ENCODE peak calls at places on chromosomes 5 and 9, in nine cellular contexts. N is NT2/D1; K is nucleus accumbens; T is A172; F is sigmoid colon; P is BJ; X is activated naive CD8-positive, alpha-beta T cell treated with anti-CD3 and anti-CD28 coated beads, Interleukin-2, amount 50 U/mL, for 24 hours; E is NCI-H187 treated with DMSO at 0.1 percent for 48 hours; G is CD8-positive, alpha-beta T cell. Z is an unnamed sample.

GRCh38 chr5:90386099-90386710 is 23.4 kb downstream of the CETN3 start:
- DNase-seq in N (no peak), K (no peak), T (peak), F (no peak), P (peak), X (no peak), E (no peak), G (no peak), Z (no peak)

GRCh38 chr5:132202711-132203463 is 24.8 kb downstream of the P4HA2 start:
- DNase-seq in N (no peak), K (no peak), T (no peak), F (no peak), P (no peak), X (no peak), E (no peak), G (peak), Z (no peak)

GRCh38 chr5:151072234-151073025 is 8.4 kb downstream of the TNIP1 start:
- DNase-seq in N (no peak), K (no peak), T (peak), F (no peak), P (no peak), X (no peak), E (no peak), G (no peak), Z (no peak)

GRCh38 chr5:111741270-111741669 is 15.7 kb downstream of the NREP start:
- DNase-seq in N (no peak), K (no peak), T (no peak), F (no peak), P (no peak), X (no peak), E (peak), G (no peak), Z (no peak)

GRCh38 chr9:98255064-98255577 is 328 bp downstream of the TBC1D2 start:
- DNase-seq in N (no peak), K (no peak), T (peak), F (peak), P (no peak), X (no peak), E (no peak), G (no peak), Z (no peak)

GRCh38 chr5:51622161-51622790 is 239.0 kb downstream of the ISL1 start:
- DNase-seq in N (no peak), K (no peak), T (no peak), F (no peak), P (no peak), X (no peak), E (no peak), G (no peak), Z (no peak)

GRCh38 chr9:15570769-15571168 is 17.9 kb downstream of the CCDC171 start:
- DNase-seq in N (no peak), K (no peak), T (no peak), F (no peak), P (no peak), X (no peak), E (no peak), G (no peak), Z (no peak)

GRCh38 chr5:65766159-65766558 is 44.2 kb downstream of the NLN start:
- DNase-seq in N (no peak), K (no peak), T (no peak), F (no peak), P (no peak), X (no peak), E (no peak), G (no peak), Z (no peak)

GRCh38 chr9:94950733-94951590 is 224.5 kb downstream of the AOPEP start:
- DNase-seq in N (no peak), K (no peak), T (peak), F (no peak), P (no peak), X (no peak), E (no peak), G (no peak), Z (no peak)

GRCh38 chr5:40384782-40385390 is 294.8 kb upstream of the PTGER4 start:
- DNase-seq in N (no peak), K (no peak), T (no peak), F (no peak), P (no peak), X (no peak), E (no peak), G (no peak), Z (no peak)

GRCh38 chr9:137711678-137712105 is 92.9 kb downstream of the EHMT1 start:
- DNase-seq in N (no peak), K (no peak), T (no peak), F (no peak), P (no peak), X (no peak), E (no peak), G (no peak), Z (no peak)

GRCh38 chr9:96061293-96061987 is 185.9 kb downstream of the ERCC6L2 start:
- DNase-seq in N (peak), K (peak), T (peak), F (no peak), P (no peak), X (peak), E (no peak), G (peak), Z (peak)

Z was measured in frontal cortex.